ENCODE peak calls at places on chromosomes 13 and 19, in eight cellular contexts. N is NCI-H2107, K is posterior cingulate gyrus, S is adipocyte, L is activated gamma-delta T cell treated with Interleukin-2 at 50 U/mL for 16 hours, U is colonic mucosa, R is ovary, C is ecto neural progenitor cell. I is an unnamed sample.

GRCh38 chr19:44782729-44783128 is 5.0 kb downstream of the CBLC start:
- DNase-seq in N (no peak), K (no peak), S (no peak), L (no peak), U (no peak), R (no peak), C (no peak), I (no peak)

GRCh38 chr19:50909240-50910070 is 1.7 kb downstream of the KLK4 start:
- DNase-seq in N (no peak), K (no peak), S (no peak), L (no peak), U (peak; percentile 90), R (no peak), C (peak; percentile 99), I (peak; percentile 36)

GRCh38 chr13:79541426-79542049 is 60.6 kb downstream of the NDFIP2 start:
- DNase-seq in N (peak; percentile 10), K (no peak), S (peak; percentile 84), L (no peak), U (no peak), R (no peak), C (no peak), I (peak; percentile 6)

GRCh38 chr13:34611678-34612077 is 330.4 kb upstream of the NBEA start:
- DNase-seq in N (no peak), K (peak; percentile 64), S (peak; percentile 78), L (no peak), U (no peak), R (no peak), C (no peak), I (no peak)

GRCh38 chr19:56383826-56384605 is 9.3 kb downstream of the ZNF582 start:
- DNase-seq in N (no peak), K (no peak), S (no peak), L (no peak), U (no peak), R (no peak), C (no peak), I (no peak)

GRCh38 chr19:43619262-43620060 is at the start of gene ZNF428:
- DNase-seq in N (peak; percentile 75), K (peak; percentile 98), S (peak; percentile 95), L (peak; percentile 80), U (peak; percentile 84), R (peak; percentile 86), C (peak; percentile 95), I (peak; percentile 90)

GRCh38 chr13:23570931-23571330 is 719 bp downstream of the TNFRSF19 start:
- DNase-seq in N (no peak), K (no peak), S (peak; percentile 9), L (no peak), U (no peak), R (no peak), C (no peak), I (no peak)

GRCh38 chr19:51971624-51972023 is 15.0 kb downstream of the ZNF350 start:
- DNase-seq in N (no peak), K (no peak), S (no peak), L (no peak), U (no peak), R (no peak), C (no peak), I (no peak)

GRCh38 chr13:33322474-33322827 is 36.9 kb upstream of the STARD13 start:
- DNase-seq in N (no peak), K (no peak), S (peak; percentile 72), L (no peak), U (no peak), R (peak; percentile 45), C (no peak), I (no peak)

GRCh38 chr13:58583961-58584360 is 952.4 kb downstream of the PCDH17 start:
- DNase-seq in N (no peak), K (no peak), S (no peak), L (no peak), U (no peak), R (no peak), C (no peak), I (no peak)

GRCh38 chr19:51258165-51258564 is 7.3 kb downstream of the SIGLECL1 start:
- DNase-seq in N (no peak), K (no peak), S (no peak), L (no peak), U (no peak), R (no peak), C (no peak), I (no peak)

GRCh38 chr13:101139076-101139475 is 277.2 kb downstream of the NALCN start:
- DNase-seq in N (no peak), K (no peak), S (peak; percentile 16), L (no peak), U (no peak), R (no peak), C (no peak), I (no peak)

GRCh38 chr19:1744133-1744665 is 9.1 kb upstream of the ONECUT3 start:
- DNase-seq in N (no peak), K (no peak), S (no peak), L (no peak), U (no peak), R (no peak), C (no peak), I (no peak)

GRCh38 chr19:4077800-4078683 is 11.3 kb upstream of the ZBTB7A start:
- DNase-seq in N (no peak), K (peak; percentile 78), S (peak; percentile 59), L (peak; percentile 55), U (peak; percentile 81), R (peak; percentile 79), C (no peak), I (no peak)

GRCh38 chr19:15702590-15702930 is 25.3 kb upstream of the OR10H2 start:
- DNase-seq in N (peak; percentile 82), K (no peak), S (peak; percentile 62), L (peak; percentile 27), U (peak; percentile 94), R (peak; percentile 76), C (no peak), I (no peak)

GRCh38 chr13:93066187-93066586 is 160.4 kb upstream of the GPC6 start:
- DNase-seq in N (no peak), K (no peak), S (peak; percentile 44), L (no peak), U (no peak), R (no peak), C (no peak), I (no peak)

GRCh38 chr13:26053418-26053980 is 1.7 kb upstream of the SHISA2 start:
- DNase-seq in N (no peak), K (no peak), S (no peak), L (no peak), U (no peak), R (no peak), C (no peak), I (no peak)

GRCh38 chr19:35545855-35546381 is 492 bp downstream of the TMEM147 start:
- DNase-seq in N (no peak), K (no peak), S (peak; percentile 61), L (peak; percentile 36), U (peak; percentile 48), R (peak; percentile 44), C (no peak), I (peak; percentile 64)

GRCh38 chr19:54231077-54231931 is 8.5 kb upstream of the LILRB3 start:
- DNase-seq in N (peak; percentile 93), K (peak; percentile 94), S (peak; percentile 93), L (peak; percentile 89), U (peak; percentile 88), R (peak; percentile 90), C (peak; percentile 94), I (peak; percentile 63)

GRCh38 chr13:33973194-33973593 is 155.2 kb downstream of the RFC3 start:
- DNase-seq in N (no peak), K (no peak), S (no peak), L (no peak), U (no peak), R (no peak), C (no peak), I (no peak)

GRCh38 chr19:28319918-28320317 is 893.0 kb downstream of the UQCRFS1 start:
- DNase-seq in N (no peak), K (no peak), S (no peak), L (no peak), U (no peak), R (no peak), C (no peak), I (no peak)

GRCh38 chr19:45499196-45500180 is 1.2 kb downstream of the PPM1N start:
- DNase-seq in N (no peak), K (no peak), S (peak; percentile 42), L (peak; percentile 46), U (peak; percentile 78), R (peak; percentile 33), C (peak; percentile 83), I (no peak)

GRCh38 chr19:51380379-51380778 is 7.4 kb downstream of the LIM2 start:
- DNase-seq in N (no peak), K (peak; percentile 39), S (no peak), L (no peak), U (no peak), R (no peak), C (no peak), I (no peak)

GRCh38 chr19:36196249-36196648 is 18.2 kb downstream of the ZNF565 start:
- DNase-seq in N (no peak), K (no peak), S (no peak), L (no peak), U (no peak), R (no peak), C (no peak), I (no peak)

GRCh38 chr19:6720369-6721112 is at the start of gene C3:
- DNase-seq in N (no peak), K (peak; percentile 65), S (peak; percentile 83), L (no peak), U (no peak), R (peak; percentile 78), C (no peak), I (no peak)

GRCh38 chr19:16611121-16611520 is 16.9 kb downstream of the MED26 start:
- DNase-seq in N (no peak), K (no peak), S (no peak), L (no peak), U (no peak), R (no peak), C (no peak), I (no peak)

GRCh38 chr19:45443462-45444317 is 20.0 kb upstream of the ERCC1 start:
- DNase-seq in N (peak; percentile 28), K (peak; percentile 92), S (peak; percentile 99), L (peak; percentile 30), U (peak; percentile 97), R (peak; percentile 97), C (peak; percentile 94), I (peak; percentile 97)

GRCh38 chr19:16834747-16835146 is 5.5 kb downstream of the SIN3B start:
- DNase-seq in N (no peak), K (no peak), S (no peak), L (no peak), U (no peak), R (no peak), C (no peak), I (no peak)

GRCh38 chr13:28110414-28110813 is 10.0 kb upstream of the FLT3 start:
- DNase-seq in N (no peak), K (no peak), S (no peak), L (no peak), U (no peak), R (no peak), C (no peak), I (no peak)

GRCh38 chr13:101552797-101553196 is 100.3 kb downstream of the ITGBL1 start:
- DNase-seq in N (no peak), K (no peak), S (peak; percentile 86), L (no peak), U (no peak), R (no peak), C (no peak), I (no peak)

GRCh38 chr19:36255316-36255715 is 40.4 kb downstream of the ZNF146 start:
- DNase-seq in N (no peak), K (no peak), S (no peak), L (no peak), U (no peak), R (no peak), C (no peak), I (no peak)

I was measured in frontal cortex.